ENCODE peak calls at places on chromosome 20, in five cellular contexts. W is foreskin keratinocyte, I is SK-N-SH, T is choroid plexus epithelial cell, D is mammary epithelial cell. V is an unnamed sample.

GRCh38 chr20:50192364-50193168 is 1.9 kb downstream of the CEBPB start:
- DNase-seq in I (peak; percentile 85), W (peak; percentile 81), D (peak; percentile 82), T (peak; percentile 92), V (peak; percentile 89)

GRCh38 chr20:19602660-19603389 is 155.2 kb upstream of the RIN2 start:
- DNase-seq in W (no peak), T (no peak), D (no peak), I (no peak), V (no peak)

GRCh38 chr20:48814633-48815032 is 13.2 kb downstream of the PREX1 start:
- DNase-seq in W (no peak), T (no peak), I (no peak), D (no peak), V (no peak)

GRCh38 chr20:18822832-18823231 is 9.2 kb downstream of the SCP2D1 start:
- DNase-seq in T (no peak), W (no peak), I (no peak), D (no peak), V (no peak)

GRCh38 chr20:15200139-15200538 is 862.7 kb upstream of the FLRT3 start:
- DNase-seq in W (peak; percentile 10), I (no peak), T (no peak), D (peak; percentile 56), V (no peak)

GRCh38 chr20:52103469-52103910 is 88.1 kb downstream of the ZFP64 start:
- DNase-seq in T (peak; percentile 39), I (no peak), D (no peak), W (peak; percentile 87), V (peak; percentile 61)

GRCh38 chr20:6866741-6867140 is 99.3 kb downstream of the BMP2 start:
- DNase-seq in T (peak; percentile 52), I (no peak), D (peak; percentile 66), W (peak; percentile 71), V (no peak)

GRCh38 chr20:17808357-17808756 is 108.6 kb downstream of the BANF2 start:
- DNase-seq in T (peak; percentile 81), I (peak; percentile 54), W (no peak), D (no peak), V (peak; percentile 70)

GRCh38 chr20:1666802-1667201 is 9.2 kb upstream of the SIRPG start:
- DNase-seq in D (no peak), T (no peak), W (no peak), I (no peak), V (no peak)

GRCh38 chr20:50517817-50518154 is 7.6 kb downstream of the PTPN1 start:
- DNase-seq in W (no peak), I (no peak), D (no peak), T (no peak), V (no peak)

GRCh38 chr20:57577679-57578475 is 17.0 kb downstream of the PCK1 start:
- DNase-seq in T (no peak), W (no peak), D (no peak), I (no peak), V (no peak)

GRCh38 chr20:18984238-18985200 is 170.9 kb downstream of the SCP2D1 start:
- DNase-seq in T (no peak), I (no peak), D (no peak), W (no peak), V (no peak)

GRCh38 chr20:57592263-57593092 is 27.7 kb downstream of the ZBP1 start:
- DNase-seq in I (no peak), W (no peak), T (no peak), D (no peak), V (no peak)

GRCh38 chr20:53859684-53860083 is 210.7 kb downstream of the BCAS1 start:
- DNase-seq in W (no peak), D (no peak), T (no peak), I (no peak), V (no peak)

GRCh38 chr20:16608265-16608636 is 35.0 kb upstream of the KIF16B start:
- DNase-seq in W (no peak), I (no peak), T (no peak), D (no peak), V (no peak)

GRCh38 chr20:16606468-16606867 is 33.2 kb upstream of the KIF16B start:
- DNase-seq in W (no peak), T (no peak), D (no peak), I (no peak), V (no peak)

GRCh38 chr20:16609066-16609465 is 35.8 kb upstream of the KIF16B start:
- DNase-seq in D (no peak), I (no peak), W (no peak), T (no peak), V (no peak)

GRCh38 chr20:16611832-16612231 is 38.6 kb upstream of the KIF16B start:
- DNase-seq in T (no peak), I (no peak), W (no peak), D (no peak), V (no peak)

DNA sequence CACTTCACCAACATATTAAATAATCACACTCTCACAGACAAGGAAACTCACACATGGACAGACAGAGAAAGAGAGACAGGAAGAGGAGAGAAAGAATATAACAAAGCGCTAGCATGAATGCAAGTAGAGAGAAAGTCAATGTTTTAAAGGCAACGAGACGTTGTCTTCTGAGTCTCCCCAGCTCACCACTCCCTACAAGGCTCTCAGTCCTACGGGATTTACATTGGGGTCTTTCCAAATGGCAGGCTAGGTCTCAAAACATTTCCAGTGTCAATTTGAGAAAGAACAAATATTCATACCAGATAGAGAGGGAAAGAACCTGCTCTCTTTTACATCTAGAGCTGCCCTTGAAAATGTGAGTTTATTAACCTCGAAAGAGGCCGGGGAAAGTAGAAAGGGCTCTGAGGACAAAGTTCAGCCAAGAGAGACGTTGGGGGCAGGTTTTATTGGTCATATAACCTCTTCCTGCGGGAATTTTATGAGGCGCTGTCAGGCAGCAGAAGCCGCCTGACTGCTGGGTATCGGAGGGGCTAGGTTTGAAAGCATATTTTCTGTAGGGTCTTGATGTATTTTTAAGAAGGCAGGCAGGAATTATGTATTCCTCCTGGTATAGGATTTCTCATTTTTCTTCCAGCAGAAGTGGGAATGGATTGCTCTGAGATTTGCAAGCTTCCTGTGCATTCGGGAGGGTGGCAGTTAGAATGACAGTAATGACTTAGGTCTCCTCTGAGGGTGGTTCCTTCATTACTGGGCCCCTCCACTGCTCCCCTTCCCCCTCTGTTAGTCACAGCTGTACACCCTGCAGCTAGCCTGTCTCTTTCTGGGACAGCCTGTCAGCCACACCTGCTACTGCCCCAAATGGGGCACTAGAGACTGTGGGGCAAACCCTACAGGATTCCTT is 34.4 kb upstream of the KIF16B start:
- DNase-seq in T (no peak), D (no peak), I (no peak), W (no peak), V (no peak)
- TF ChIP-seq CTCF in T (no peak), D (no peak), I (no peak), W (no peak), V (no peak)

GRCh38 chr20:16701296-16701695 is 28.5 kb upstream of the SNRPB2 start:
- DNase-seq in D (peak; percentile 6), W (no peak), T (peak; percentile 18), I (no peak), V (no peak)
- TF ChIP-seq CTCF in D (peak; percentile 42), W (peak; percentile 34), T (peak; percentile 32), I (peak; percentile 34), V (peak; percentile 21)

GRCh38 chr20:25081730-25082497 is at the start of gene VSX1:
- DNase-seq in W (no peak), T (no peak), I (peak; percentile 54), D (no peak), V (no peak)

GRCh38 chr20:25082498-25082873 is 545 bp upstream of the VSX1 start:
- DNase-seq in W (no peak), D (no peak), T (no peak), I (peak; percentile 51), V (no peak)

GRCh38 chr20:25083141-25083772 is 1.3 kb upstream of the VSX1 start:
- DNase-seq in I (peak; percentile 45), D (no peak), T (no peak), W (no peak), V (no peak)

GRCh38 chr20:25079171-25079570 is 2.8 kb downstream of the VSX1 start:
- DNase-seq in T (no peak), I (no peak), D (no peak), W (no peak), V (no peak)

DNA sequence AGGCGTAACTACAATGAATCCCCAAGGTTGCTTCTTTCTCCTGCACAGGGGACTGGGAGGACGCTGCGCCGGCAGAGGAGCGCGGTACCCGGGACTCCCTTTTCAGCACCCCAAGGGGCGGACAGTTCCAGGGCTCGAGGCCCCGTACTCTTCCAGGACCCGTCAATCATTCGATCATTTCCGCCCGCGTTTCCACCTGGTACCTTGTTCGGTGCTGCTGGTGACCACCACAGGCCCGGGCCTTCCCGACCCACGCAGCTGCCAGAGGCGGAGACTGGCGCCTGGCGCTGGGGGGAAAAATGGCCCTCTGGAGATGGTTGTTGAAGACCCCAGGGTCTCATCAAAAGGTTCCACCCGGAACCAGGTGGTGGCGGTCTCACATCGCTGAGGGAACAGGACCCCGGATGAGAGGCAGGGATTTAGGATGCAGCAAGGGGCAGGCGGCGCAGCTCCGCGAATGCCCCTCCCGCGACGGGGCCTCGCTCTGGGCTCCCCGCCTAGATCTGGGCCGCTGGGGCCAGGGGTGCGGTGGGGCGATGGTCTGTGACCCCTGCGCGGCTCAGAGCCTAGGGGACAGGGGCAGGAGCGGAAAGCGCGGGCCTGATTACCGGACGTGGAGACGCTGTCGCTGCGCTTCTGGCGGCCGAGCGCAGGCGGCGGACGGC is 744 bp downstream of the VSX1 start:
- DNase-seq in T (no peak), I (peak; percentile 64), D (no peak), W (no peak), V (no peak)
- TF ChIP-seq CTCF in T (no peak), I (no peak), D (no peak), W (no peak), V (no peak)

GRCh38 chr20:45892049-45892816 is 1.1 kb downstream of the CTSA start:
- DNase-seq in D (peak; percentile 24), W (no peak), T (peak; percentile 63), I (peak; percentile 39), V (peak; percentile 32)
- TF ChIP-seq CTCF in D (peak; percentile 39), W (peak; percentile 32), T (peak; percentile 38), I (peak; percentile 34), V (peak; percentile 52)

DNA sequence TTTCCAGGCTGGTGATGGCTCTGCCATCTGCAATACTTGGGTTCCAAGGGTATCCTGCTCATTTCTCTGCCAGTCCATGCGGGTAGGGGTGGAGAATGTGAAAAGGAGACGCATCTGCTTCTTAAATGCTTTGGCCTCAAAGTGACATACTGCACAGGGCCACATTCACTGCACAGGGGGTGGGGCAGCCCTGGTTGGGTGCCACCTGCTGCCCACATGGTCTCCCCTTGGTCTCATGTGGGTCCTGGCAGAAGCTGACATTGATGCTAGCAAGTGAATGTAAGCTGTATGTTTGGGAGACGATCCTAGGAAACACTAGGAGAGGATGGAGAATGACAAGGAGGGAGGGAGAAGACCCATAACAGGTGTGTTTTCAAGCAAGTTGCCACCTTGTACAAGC is 140.9 kb downstream of the EDN3 start:
- DNase-seq in D (no peak), I (no peak), W (no peak), T (no peak), V (no peak)
- TF ChIP-seq CTCF in D (no peak), I (no peak), W (no peak), T (no peak), V (no peak)

V was measured in HFFc6.